ENCODE peak calls at places on chromosomes 16 and 17, in nine cellular contexts. Z is kidney glomerular epithelial cell; W is neural progenitor cell; I is stimulated activated CD4-positive, alpha-beta T cell treated with anti-CD3 and anti-CD28 coated beads, Interleukin-2, amount 100 ng/mL, for 48 hours; N is CD14-positive monocyte; X is adrenal gland; K is amygdala; E is pancreas; G is AG08396. U is an unnamed sample.

GRCh38 chr16:89142474-89143197 is 28.9 kb upstream of the CDH15 start:
- DNase-seq in Z (no peak), W (no peak), I (no peak), N (peak; percentile 23), X (no peak), K (no peak), E (peak; percentile 15), G (no peak), U (no peak)

GRCh38 chr17:42078396-42079042 is 19.8 kb downstream of the ZNF385C start:
- DNase-seq in Z (no peak), W (no peak), I (no peak), N (no peak), X (no peak), K (no peak), E (no peak), G (no peak), U (no peak)

GRCh38 chr16:3188925-3189825 is 1.2 kb downstream of the OR1F1 start:
- DNase-seq in Z (peak; percentile 33), W (peak; percentile 75), I (peak; percentile 74), N (no peak), X (no peak), K (no peak), E (no peak), G (no peak), U (no peak)

GRCh38 chr17:65103896-65104295 is 33.3 kb upstream of the RGS9 start:
- DNase-seq in Z (no peak), W (no peak), I (no peak), N (no peak), X (no peak), K (no peak), E (no peak), G (no peak), U (peak; percentile 10)

GRCh38 chr16:19804538-19805323 is 79.9 kb downstream of the GPRC5B start:
- DNase-seq in Z (no peak), W (peak; percentile 25), I (peak; percentile 2), N (peak; percentile 48), X (peak; percentile 54), K (no peak), E (peak; percentile 64), G (no peak), U (no peak)

GRCh38 chr16:7839568-7839967 is 506.9 kb downstream of the RBFOX1 start:
- DNase-seq in Z (no peak), W (peak; percentile 55), I (no peak), N (no peak), X (no peak), K (no peak), E (no peak), G (no peak), U (no peak)

GRCh38 chr16:87570938-87571867 is 31.1 kb upstream of the JPH3 start:
- DNase-seq in Z (no peak), W (peak; percentile 73), I (peak; percentile 15), N (no peak), X (peak; percentile 51), K (no peak), E (peak; percentile 83), G (peak; percentile 89), U (no peak)

GRCh38 chr16:7025616-7026190 is 306.9 kb upstream of the RBFOX1 start:
- DNase-seq in Z (peak; percentile 62), W (peak; percentile 91), I (peak; percentile 15), N (no peak), X (peak; percentile 68), K (peak; percentile 7), E (peak; percentile 85), G (peak; percentile 6), U (no peak)

GRCh38 chr17:80892019-80892855 is 99.4 kb upstream of the CHMP6 start:
- DNase-seq in Z (no peak), W (no peak), I (peak; percentile 74), N (peak; percentile 98), X (peak; percentile 88), K (peak; percentile 43), E (no peak), G (peak; percentile 97), U (peak; percentile 95)

GRCh38 chr17:39739020-39739884 is 1.5 kb downstream of the GRB7 start:
- DNase-seq in Z (peak; percentile 90), W (peak; percentile 73), I (no peak), N (no peak), X (no peak), K (no peak), E (peak; percentile 85), G (peak; percentile 69), U (no peak)

GRCh38 chr16:75460441-75460840 is 4.0 kb downstream of the TMEM170A start:
- DNase-seq in Z (no peak), W (peak; percentile 56), I (no peak), N (no peak), X (no peak), K (no peak), E (no peak), G (no peak), U (no peak)

GRCh38 chr16:73143681-73144370 is 95.9 kb upstream of the ZFHX3 start:
- DNase-seq in Z (no peak), W (no peak), I (no peak), N (no peak), X (no peak), K (no peak), E (no peak), G (no peak), U (no peak)

GRCh38 chr17:28738680-28739384 is 5.0 kb upstream of the TRAF4 start:
- DNase-seq in Z (no peak), W (no peak), I (no peak), N (no peak), X (no peak), K (no peak), E (no peak), G (no peak), U (no peak)

GRCh38 chr17:82020874-82021727 is 1.6 kb downstream of the CENPX start:
- DNase-seq in Z (peak; percentile 46), W (peak; percentile 78), I (no peak), N (no peak), X (peak; percentile 78), K (peak; percentile 55), E (peak; percentile 79), G (peak; percentile 85), U (peak; percentile 34)

GRCh38 chr16:46762583-46762982 is 14.4 kb upstream of the MYLK3 start:
- DNase-seq in Z (no peak), W (no peak), I (no peak), N (no peak), X (no peak), K (no peak), E (no peak), G (no peak), U (no peak)

GRCh38 chr17:37386462-37386861 is 10.7 kb downstream of the C17orf78 start:
- DNase-seq in Z (no peak), W (no peak), I (no peak), N (no peak), X (no peak), K (no peak), E (no peak), G (no peak), U (no peak)

GRCh38 chr17:30524847-30525246 is 47.6 kb downstream of the GOSR1 start:
- DNase-seq in Z (no peak), W (no peak), I (no peak), N (no peak), X (no peak), K (no peak), E (no peak), G (peak; percentile 55), U (no peak)

GRCh38 chr17:9444687-9445086 is 130.9 kb downstream of the STX8 start:
- DNase-seq in Z (no peak), W (no peak), I (no peak), N (no peak), X (no peak), K (no peak), E (no peak), G (no peak), U (no peak)

GRCh38 chr17:42655528-42655927 is 3.6 kb upstream of the TUBG2 start:
- DNase-seq in Z (no peak), W (no peak), I (no peak), N (no peak), X (no peak), K (no peak), E (no peak), G (peak; percentile 48), U (peak; percentile 37)

GRCh38 chr17:55281592-55282378 is 17.0 kb downstream of the HLF start:
- DNase-seq in Z (no peak), W (no peak), I (no peak), N (no peak), X (no peak), K (no peak), E (no peak), G (no peak), U (no peak)

GRCh38 chr17:11671151-11671550 is 72.9 kb downstream of the DNAH9 start:
- DNase-seq in Z (no peak), W (no peak), I (no peak), N (no peak), X (no peak), K (no peak), E (no peak), G (no peak), U (no peak)

GRCh38 chr17:31147507-31148202 is 52.9 kb downstream of the NF1 start:
- DNase-seq in Z (no peak), W (peak; percentile 32), I (no peak), N (no peak), X (no peak), K (no peak), E (no peak), G (no peak), U (no peak)

GRCh38 chr17:54900457-54901229 is at the start of gene TOM1L1:
- DNase-seq in Z (peak; percentile 57), W (peak; percentile 93), I (peak; percentile 27), N (no peak), X (peak; percentile 82), K (peak; percentile 14), E (peak; percentile 92), G (peak; percentile 92), U (no peak)

GRCh38 chr17:48333034-48333491 is 97.0 kb downstream of the SKAP1 start:
- DNase-seq in Z (no peak), W (no peak), I (no peak), N (no peak), X (no peak), K (no peak), E (no peak), G (no peak), U (no peak)

GRCh38 chr17:68461589-68461988 is 4.3 kb upstream of the WIPI1 start:
- DNase-seq in Z (no peak), W (no peak), I (no peak), N (no peak), X (no peak), K (no peak), E (no peak), G (no peak), U (no peak)

GRCh38 chr17:30788918-30789317 is 35.6 kb downstream of the CRLF3 start:
- DNase-seq in Z (peak; percentile 27), W (no peak), I (no peak), N (no peak), X (no peak), K (no peak), E (no peak), G (peak; percentile 25), U (no peak)

GRCh38 chr16:86540894-86541293 is 14.1 kb downstream of the MTHFSD start:
- DNase-seq in Z (no peak), W (no peak), I (no peak), N (no peak), X (no peak), K (no peak), E (no peak), G (no peak), U (no peak)

GRCh38 chr16:19315889-19316288 is 30.4 kb downstream of the CLEC19A start:
- DNase-seq in Z (no peak), W (no peak), I (no peak), N (no peak), X (no peak), K (no peak), E (no peak), G (no peak), U (no peak)

GRCh38 chr16:11955713-11956123 is 9.3 kb upstream of the TNFRSF17 start:
- DNase-seq in Z (peak; percentile 67), W (no peak), I (no peak), N (no peak), X (no peak), K (no peak), E (no peak), G (peak; percentile 86), U (peak; percentile 56)

GRCh38 chr16:22070361-22071351 is 21.7 kb upstream of the VWA3A start:
- DNase-seq in Z (no peak), W (no peak), I (no peak), N (no peak), X (no peak), K (no peak), E (no peak), G (peak; percentile 26), U (no peak)

GRCh38 chr17:60947100-60947499 is 269.4 kb downstream of the BCAS3 start:
- DNase-seq in Z (no peak), W (no peak), I (no peak), N (no peak), X (no peak), K (no peak), E (no peak), G (peak; percentile 49), U (no peak)